ENCODE peak calls at places on chromosomes 12 and 14, in five cellular contexts. K is MM.1S; S is CD8-positive, alpha-beta T cell; D is fibroblast of pulmonary artery; Z is hepatocyte. I is an unnamed sample.

GRCh38 chr12:49295087-49296001 is at the start of gene PRPH:
- DNase-seq in D (no peak), K (no peak), S (no peak), Z (no peak), I (no peak)

GRCh38 chr14:79544671-79545070 is 666.6 kb downstream of the DIO2 start:
- DNase-seq in D (peak), Z (no peak), K (no peak), S (no peak), I (no peak)

GRCh38 chr12:112900298-112901145 is 6.2 kb upstream of the OAS1 start:
- DNase-seq in Z (peak), D (peak), K (peak), S (peak), I (no peak)

GRCh38 chr14:32224731-32225377 is 21.8 kb upstream of the RNU6-8 start:
- DNase-seq in K (no peak), S (no peak), D (peak), Z (peak), I (no peak)

GRCh38 chr12:124581792-124582424 is 14.5 kb upstream of the NCOR2 start:
- DNase-seq in S (no peak), D (no peak), K (no peak), Z (no peak), I (no peak)

GRCh38 chr12:68013181-68013580 is 23.9 kb downstream of the IFNG-AS1 start:
- DNase-seq in D (no peak), S (no peak), Z (no peak), K (no peak), I (no peak)

GRCh38 chr14:50001146-50001998 is 108.5 kb downstream of the ARF6 start:
- DNase-seq in K (peak), S (peak), Z (peak), D (peak), I (no peak)

GRCh38 chr14:35949933-35950332 is 123.8 kb downstream of the BRMS1L start:
- DNase-seq in D (peak), K (no peak), Z (peak), S (no peak), I (no peak)

GRCh38 chr12:57456145-57456700 is 1.1 kb downstream of the INHBE start:
- DNase-seq in K (peak), Z (peak), D (peak), S (no peak), I (no peak)

GRCh38 chr12:4139191-4139590 is 134.4 kb upstream of the CCND2 start:
- DNase-seq in Z (no peak), D (no peak), S (no peak), K (no peak), I (no peak)

DNA sequence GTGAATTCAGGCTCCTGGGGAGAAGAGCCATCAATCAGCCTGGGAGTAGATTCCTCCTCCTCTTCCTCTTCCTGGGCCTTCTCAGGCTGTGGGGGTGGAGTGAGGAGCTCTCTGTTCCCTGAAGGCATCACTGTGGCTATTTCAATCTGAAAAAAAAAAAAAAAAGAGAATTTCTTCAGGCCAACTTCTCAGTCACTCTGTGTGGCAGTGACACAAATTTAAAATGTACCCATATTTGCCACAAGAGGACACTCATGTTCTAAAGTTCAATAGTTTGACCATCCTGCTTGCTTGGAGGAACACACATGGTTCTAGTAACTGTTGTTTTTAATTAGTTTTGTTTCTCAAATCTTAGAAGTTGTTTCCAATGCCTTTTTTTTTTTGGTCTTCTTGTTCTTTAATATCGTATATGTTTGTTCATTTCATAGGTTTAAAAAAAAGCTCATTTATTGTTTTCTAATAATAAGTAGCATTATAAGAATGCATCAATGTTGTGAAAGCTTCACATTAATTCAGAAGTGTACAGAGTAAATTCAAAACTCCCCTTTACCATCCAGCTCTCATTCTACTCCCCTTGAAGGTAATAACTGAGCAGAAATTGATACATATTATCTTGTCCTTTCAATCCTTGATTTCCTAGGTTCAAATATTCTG is 23.3 kb upstream of the CCER1 start:
- DNase-seq in K (peak), S (no peak), D (peak), Z (peak), I (no peak)
- TF ChIP-seq CTCF in K (peak), S (no peak), D (peak), Z (peak), I (peak)

GRCh38 chr12:79344855-79345840 is 345.6 kb downstream of the PAWR start:
- DNase-seq in D (peak), S (no peak), K (peak), Z (peak), I (no peak)
- TF ChIP-seq CTCF in D (peak), S (no peak), K (peak), Z (peak), I (peak)

DNA sequence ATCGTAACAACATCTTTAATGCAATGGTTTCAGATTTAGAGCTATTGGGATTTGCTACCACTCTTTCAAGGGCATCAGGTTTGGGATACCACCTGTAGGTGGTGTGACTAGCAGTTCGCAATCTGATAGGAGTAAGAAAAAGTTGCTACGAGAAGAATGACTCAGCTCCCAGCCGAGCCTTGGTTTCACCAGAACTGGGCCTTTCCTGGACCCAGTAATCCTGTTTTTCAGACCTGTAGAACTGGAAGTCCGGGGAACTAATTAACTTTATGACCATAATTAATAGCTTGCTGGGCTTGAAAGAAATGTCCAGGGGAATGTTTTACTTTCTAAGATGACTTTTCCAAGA is 770 bp downstream of the ABHD4 start:
- DNase-seq in D (peak), S (no peak), K (peak), Z (peak), I (no peak)
- TF ChIP-seq CTCF in D (peak), S (no peak), K (peak), Z (peak), I (no peak)

DNA sequence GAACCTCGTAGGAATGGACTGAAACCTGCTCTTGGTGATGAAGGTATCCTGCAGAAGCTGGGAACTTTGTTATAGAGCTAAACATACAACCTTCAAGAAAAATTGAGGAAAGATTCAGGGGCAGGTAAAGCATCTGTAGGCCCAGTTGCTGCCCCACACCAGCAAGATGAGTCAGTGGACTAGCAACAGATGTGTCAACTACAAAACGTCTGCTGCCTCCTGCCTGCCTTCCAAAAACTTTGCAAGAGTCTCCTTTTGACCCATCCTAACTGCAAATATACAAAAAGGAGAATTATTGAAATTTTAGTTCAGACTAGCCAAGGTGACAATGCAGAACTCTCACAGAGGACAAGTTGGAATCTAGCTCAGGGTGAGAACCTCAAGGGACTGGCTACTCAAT is 60.9 kb upstream of the TMTC1 start:
- DNase-seq in D (peak), Z (no peak), K (no peak), S (no peak), I (no peak)
- TF ChIP-seq CTCF in D (no peak), Z (no peak), K (no peak), S (no peak), I (no peak)

DNA sequence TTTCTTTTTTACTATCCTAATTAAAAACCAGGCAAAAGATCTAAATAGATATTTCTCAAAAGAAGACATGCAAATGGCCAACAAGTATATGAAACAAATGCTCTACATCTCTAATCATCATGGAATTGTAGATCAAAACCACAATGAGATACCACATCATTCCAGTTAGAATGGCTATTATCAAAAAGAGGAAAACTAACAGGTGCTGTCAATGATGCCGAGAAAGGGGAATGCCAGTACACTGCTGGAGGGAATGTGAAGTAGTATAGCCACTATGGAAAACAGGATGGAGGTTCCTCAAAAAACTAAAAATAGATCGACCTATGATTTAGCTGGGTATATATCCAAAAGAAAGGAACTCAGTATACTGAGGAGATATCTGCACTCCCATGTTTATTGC is 39.0 kb upstream of the C12orf75 start:
- DNase-seq in Z (no peak), S (no peak), K (no peak), D (no peak), I (no peak)
- TF ChIP-seq CTCF in Z (no peak), S (no peak), K (no peak), D (no peak), I (no peak)

DNA sequence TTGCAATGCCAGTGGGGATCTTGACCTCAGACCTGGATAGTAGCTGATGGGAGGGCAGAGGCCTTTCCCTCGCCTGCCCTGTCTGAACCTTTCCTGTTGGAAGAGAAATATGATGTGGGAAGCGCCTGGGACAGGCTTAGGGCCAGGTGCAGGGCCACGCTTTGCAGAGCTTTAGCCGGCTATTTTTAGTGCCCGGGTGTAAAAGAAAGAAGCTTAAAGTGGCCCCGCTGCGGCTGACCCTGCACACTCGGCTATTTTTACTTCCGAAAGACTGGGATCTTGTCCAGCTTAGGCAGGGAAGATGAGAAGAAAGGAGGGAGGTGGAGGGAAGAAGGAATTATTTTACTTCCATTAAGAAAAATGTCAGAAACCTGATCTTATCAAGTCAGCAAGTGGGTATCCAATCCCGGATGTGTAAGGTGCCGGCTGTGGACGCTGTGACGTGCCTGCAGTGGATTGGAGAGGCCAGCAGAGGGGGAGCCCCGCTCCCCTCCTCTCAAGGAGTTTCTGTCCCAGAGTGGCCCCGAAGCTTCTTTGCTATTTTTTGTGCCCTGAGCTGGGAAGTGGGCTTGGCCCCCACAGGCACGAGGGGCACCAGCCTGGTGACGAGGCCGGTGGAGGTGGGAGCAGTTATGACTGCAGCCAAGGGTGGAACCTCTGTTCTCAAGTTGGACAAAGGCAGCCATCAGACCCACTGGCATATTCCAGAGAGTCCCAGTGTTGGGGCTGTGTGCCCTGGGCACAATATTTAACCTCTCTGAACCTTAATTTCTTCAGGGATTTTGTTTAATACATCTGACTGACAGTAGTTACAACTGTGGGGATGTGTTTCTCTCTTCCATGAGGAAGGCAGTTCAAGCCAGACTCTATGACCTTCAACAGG is 97.7 kb downstream of the ESRRB start:
- DNase-seq in Z (no peak), D (no peak), S (no peak), K (no peak), I (no peak)
- TF ChIP-seq CTCF in Z (peak), D (no peak), S (no peak), K (no peak), I (no peak)

GRCh38 chr12:53480425-53481107 is 18.7 kb downstream of the MAP3K12 start:
- DNase-seq in D (no peak), Z (no peak), K (peak), S (no peak), I (no peak)

GRCh38 chr12:53483225-53483978 is 15.9 kb downstream of the MAP3K12 start:
- DNase-seq in Z (no peak), S (no peak), D (no peak), K (no peak), I (no peak)

GRCh38 chr12:53482626-53483165 is 16.6 kb downstream of the MAP3K12 start:
- DNase-seq in S (no peak), Z (no peak), D (no peak), K (no peak), I (no peak)

GRCh38 chr12:53481108-53481442 is 18.2 kb downstream of the MAP3K12 start:
- DNase-seq in Z (no peak), D (no peak), K (no peak), S (no peak), I (no peak)

DNA sequence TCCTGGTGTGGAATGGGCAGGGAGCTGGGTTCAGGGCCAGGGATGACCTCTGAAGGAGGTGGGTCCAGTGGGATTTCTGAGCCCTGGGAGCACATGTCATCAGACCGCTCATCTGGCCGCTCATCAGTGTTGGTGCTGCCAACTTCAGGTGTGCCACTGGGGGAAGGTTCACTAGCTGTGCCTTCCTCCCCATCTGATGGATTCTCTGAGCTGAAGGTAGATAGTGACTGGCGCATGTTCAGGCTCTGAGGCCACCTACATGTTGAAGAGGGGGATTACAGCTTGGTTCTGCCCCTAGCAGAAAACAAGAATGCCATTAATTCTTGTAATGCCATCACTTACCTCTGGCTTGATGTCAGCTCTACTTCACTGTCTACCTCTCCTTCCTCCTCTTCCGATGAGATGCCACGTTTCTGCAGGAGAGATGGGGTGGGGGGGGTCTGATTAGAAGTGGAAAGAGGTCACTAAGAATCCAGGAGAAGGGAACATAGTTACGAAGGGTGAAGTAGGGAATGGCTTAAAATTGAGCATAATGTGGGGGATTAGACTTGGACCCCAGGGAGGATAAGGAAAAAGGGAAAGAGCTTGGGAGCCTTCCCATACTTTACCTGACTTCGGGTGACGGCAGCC is 17.2 kb downstream of the MAP3K12 start:
- DNase-seq in S (no peak), K (peak), D (no peak), Z (peak), I (no peak)
- TF ChIP-seq CTCF in S (peak), K (peak), D (peak), Z (no peak), I (no peak)

DNA sequence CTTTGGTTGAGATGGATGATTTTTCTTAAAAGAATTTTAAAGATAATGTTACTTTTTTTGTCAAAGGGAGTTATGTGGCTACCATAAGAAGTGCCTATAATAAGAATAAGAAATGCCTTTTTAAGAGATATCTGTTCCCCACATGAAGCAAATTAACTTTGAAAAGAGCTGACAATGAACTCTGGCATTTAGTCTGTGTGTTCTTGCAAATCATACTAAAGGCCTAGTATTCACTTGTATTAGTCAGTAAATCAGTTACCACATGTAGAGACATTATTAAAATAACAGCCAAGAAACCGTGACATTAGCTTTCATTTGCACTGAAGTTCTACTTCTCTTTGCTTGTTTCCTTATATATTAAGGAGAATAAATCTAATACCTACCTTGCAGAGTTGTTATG is 296.3 kb downstream of the CCDC91 start:
- DNase-seq in D (no peak), K (no peak), Z (no peak), S (no peak), I (no peak)
- TF ChIP-seq CTCF in D (no peak), K (no peak), Z (no peak), S (no peak), I (no peak)

GRCh38 chr12:26701604-26702215 is 131.3 kb downstream of the ITPR2 start:
- DNase-seq in Z (peak), S (no peak), D (peak), K (peak), I (no peak)
- TF ChIP-seq CTCF in Z (peak), S (peak), D (peak), K (peak), I (peak)

I was measured in D721Med.